ENCODE peak calls at places on chromosomes 3 and 15, in five cellular contexts. M is upper lobe of left lung, J is ovary, T is stomach, A is K562. R is an unnamed sample.

GRCh38 chr3:151318946-151319345 is 2.3 kb upstream of the GPR87 start:
- DNase-seq in T (no peak), A (no peak), J (no peak), M (no peak), R (no peak)

GRCh38 chr3:49416867-49417266 is 4.6 kb downstream of the TCTA start:
- DNase-seq in T (no peak), J (no peak), A (peak; percentile 2), M (no peak), R (no peak)

GRCh38 chr3:11558461-11558903 is 85.2 kb downstream of the VGLL4 start:
- DNase-seq in M (peak; percentile 50), T (no peak), A (no peak), J (no peak), R (no peak)

GRCh38 chr15:80265021-80265420 is 13.0 kb upstream of the CTXND1 start:
- DNase-seq in J (no peak), M (no peak), T (no peak), A (no peak), R (peak; percentile 24)

GRCh38 chr15:58213587-58214360 is 75.6 kb downstream of the AQP9 start:
- DNase-seq in T (no peak), M (no peak), J (no peak), A (no peak), R (no peak)

GRCh38 chr3:159583662-159584061 is 405.0 kb upstream of the IL12A start:
- DNase-seq in T (no peak), J (no peak), A (no peak), M (no peak), R (no peak)

GRCh38 chr15:44084728-44085127 is 110.3 kb downstream of the FRMD5 start:
- DNase-seq in M (no peak), J (no peak), T (no peak), A (no peak), R (no peak)

GRCh38 chr3:115401891-115402501 is 221.3 kb upstream of the GAP43 start:
- DNase-seq in A (no peak), J (no peak), M (no peak), T (no peak), R (no peak)

GRCh38 chr15:31390777-31391486 is 64.3 kb downstream of the KLF13 start:
- DNase-seq in A (no peak), J (no peak), T (no peak), M (no peak), R (peak; percentile 62)

GRCh38 chr3:180306691-180307090 is 270.0 kb upstream of the PEX5L start:
- DNase-seq in M (no peak), T (no peak), J (no peak), A (no peak), R (no peak)

GRCh38 chr3:76561494-76562242 is 478.2 kb upstream of the ROBO2 start:
- DNase-seq in A (no peak), T (no peak), M (no peak), J (no peak), R (no peak)

GRCh38 chr3:31523543-31523942 is 9.2 kb upstream of the STT3B start:
- DNase-seq in J (no peak), A (peak; percentile 25), M (no peak), T (no peak), R (no peak)

GRCh38 chr15:79092382-79092781 is 1.8 kb upstream of the RASGRF1 start:
- DNase-seq in M (no peak), A (no peak), T (no peak), J (no peak), R (no peak)

GRCh38 chr3:66722675-66723074 is 221.9 kb upstream of the LRIG1 start:
- DNase-seq in T (no peak), A (no peak), M (no peak), J (peak; percentile 70), R (peak; percentile 88)

GRCh38 chr3:133966954-133967353 is 62.8 kb downstream of the SLCO2A1 start:
- DNase-seq in J (no peak), M (no peak), A (no peak), T (no peak), R (peak; percentile 30)

GRCh38 chr3:124699033-124699432 is 31.2 kb upstream of the UMPS start:
- DNase-seq in A (no peak), T (no peak), M (no peak), J (no peak), R (no peak)

GRCh38 chr15:48644498-48644826 is 1.0 kb downstream of the FBN1 start:
- DNase-seq in J (no peak), A (no peak), T (no peak), M (no peak), R (peak; percentile 80)

GRCh38 chr15:43441316-43441715 is 51.6 kb downstream of the TP53BP1 start:
- DNase-seq in A (peak; percentile 37), M (no peak), T (no peak), J (no peak), R (no peak)

GRCh38 chr15:27249046-27249722 is 278.2 kb downstream of the GABRG3 start:
- DNase-seq in M (no peak), A (no peak), T (no peak), J (no peak), R (no peak)

GRCh38 chr15:101127503-101128076 is 124.3 kb downstream of the CHSY1 start:
- DNase-seq in J (peak; percentile 86), T (peak; percentile 68), M (peak; percentile 64), A (no peak), R (peak; percentile 91)

GRCh38 chr3:65878831-65879230 is 159.9 kb downstream of the MAGI1 start:
- DNase-seq in J (no peak), A (no peak), T (no peak), M (no peak), R (no peak)

GRCh38 chr15:90915808-90916440 is 12.8 kb downstream of the MAN2A2 start:
- DNase-seq in T (peak; percentile 50), A (peak; percentile 72), J (no peak), M (no peak), R (peak; percentile 85)

GRCh38 chr3:43869491-43869890 is 178.8 kb downstream of the ABHD5 start:
- DNase-seq in T (no peak), J (no peak), M (no peak), A (no peak), R (no peak)

GRCh38 chr15:25568751-25569150 is 129.9 kb upstream of the UBE3A start:
- DNase-seq in T (no peak), J (no peak), A (no peak), M (no peak), R (peak; percentile 73)

GRCh38 chr3:50568947-50569749 is at the start of gene HEMK1:
- DNase-seq in J (peak; percentile 98), M (peak; percentile 96), T (peak; percentile 99), A (peak; percentile 97), R (peak; percentile 99)
- TF ChIP-seq EP300 in J (no peak), M (no peak), T (no peak), A (no peak), R (no peak)

DNA sequence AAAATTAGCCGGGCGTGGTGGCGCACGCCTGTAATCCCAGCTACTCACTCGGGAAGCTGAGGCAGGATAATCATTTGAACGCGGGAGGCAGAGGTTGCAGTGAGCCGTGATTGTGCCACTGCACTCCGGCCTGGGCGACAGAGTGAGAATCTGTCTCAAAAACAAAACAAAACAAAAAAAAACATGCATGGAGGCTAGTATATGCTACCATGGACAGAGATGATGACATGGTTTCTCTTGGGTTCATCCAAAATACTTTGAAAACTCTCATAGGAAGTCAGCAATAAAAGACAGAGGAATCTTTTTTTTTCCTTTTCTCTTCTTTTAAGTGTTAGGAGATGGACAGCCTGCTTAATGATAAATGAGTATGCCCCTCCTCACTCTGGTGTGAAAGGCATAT is 137.7 kb upstream of the MB21D2 start:
- DNase-seq in M (no peak), T (no peak), A (no peak), J (no peak), R (no peak)
- H3K4me1 ChIP-seq in M (no peaks in the 10 kb centered on the region), T (no peaks in the 10 kb centered on the region), A (no peaks in the 10 kb centered on the region), J (no peaks in the 10 kb centered on the region), R (peaks cover 7% of the 10 kb centered on the region)

GRCh38 chr3:83354205-83354604 is 1592.8 kb upstream of the GBE1 start:
- DNase-seq in M (no peak), T (no peak), J (no peak), A (no peak), R (no peak)
- TF ChIP-seq EP300 in M (no peak), T (no peak), J (no peak), A (no peak), R (no peak)

GRCh38 chr3:147200545-147200944 is 205.8 kb downstream of the ZIC4 start:
- DNase-seq in T (no peak), M (peak; percentile 17), A (no peak), J (no peak), R (no peak)

GRCh38 chr3:147197739-147198138 is 208.6 kb downstream of the ZIC4 start:
- DNase-seq in A (no peak), M (no peak), T (no peak), J (no peak), R (no peak)

GRCh38 chr3:147191795-147192385 is 214.5 kb downstream of the ZIC4 start:
- DNase-seq in M (no peak), J (no peak), A (peak; percentile 9), T (no peak), R (no peak)

GRCh38 chr3:147195896-147196295 is 210.4 kb downstream of the ZIC4 start:
- DNase-seq in J (no peak), A (no peak), T (no peak), M (no peak), R (no peak)
- H3K4me1 ChIP-seq in J (no peaks in the 10 kb centered on the region), A (no peaks in the 10 kb centered on the region), T (no peaks in the 10 kb centered on the region), M (no peaks in the 10 kb centered on the region), R (no peaks in the 10 kb centered on the region)

GRCh38 chr3:35664460-35664919 is 25.2 kb downstream of the ARPP21 start:
- DNase-seq in T (peak; percentile 31), J (peak; percentile 39), M (peak; percentile 63), A (no peak), R (peak; percentile 62)
- TF ChIP-seq EP300 in T (no peak), J (no peak), M (no peak), A (no peak), R (no peak)

DNA sequence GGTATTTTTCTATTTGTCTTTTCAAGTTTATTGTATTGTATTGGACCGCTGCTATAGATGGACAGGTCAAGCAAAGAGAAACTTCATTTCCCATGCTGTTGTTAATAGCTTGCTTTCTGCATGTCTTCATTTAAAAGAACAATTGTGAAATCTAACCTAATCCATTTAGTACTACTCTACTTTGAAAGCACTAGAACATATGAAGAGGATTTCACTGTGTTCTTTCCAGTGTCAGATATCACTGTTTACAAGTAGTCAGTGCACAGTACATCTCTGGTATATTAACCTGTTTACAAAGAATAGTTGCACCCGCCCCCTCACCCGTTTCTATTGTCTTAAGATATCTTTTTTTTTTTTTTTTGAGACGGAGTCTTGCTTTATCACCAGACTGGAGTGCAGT is 21.8 kb upstream of the EDEM1 start:
- DNase-seq in M (no peak), T (no peak), A (no peak), J (no peak), R (no peak)
- H3K4me1 ChIP-seq in M (peaks cover 53% of the 10 kb centered on the region), T (peaks cover 75% of the 10 kb centered on the region), A (peaks cover 23% of the 10 kb centered on the region), J (peaks cover 15% of the 10 kb centered on the region), R (no peaks in the 10 kb centered on the region)

R was measured in sigmoid colon.